ENCODE peak calls at places on chromosomes 16 and 17, in ten cellular contexts. One of them, this sample, is unnamed. For H3K4me1, the result is how much of the 10 kb centered on the place peaks cover.

GRCh38 chr16:11497329-11497805 is 89.4 kb downstream of the LITAF start:
- DNase-seq in stomach: peak
- DNase-seq in fibroblast of lung: peak
- DNase-seq in gastrocnemius medialis: peak
- DNase-seq in CD8-positive, alpha-beta T cell: no peak
- DNase-seq in GM23338: peak
- DNase-seq in naive thymus-derived CD4-positive, alpha-beta T cell: no peak
- DNase-seq in cardiac muscle cell: peak
- DNase-seq in adrenal gland: peak
- DNase-seq in prostate gland: peak
- DNase-seq in this sample: peak

GRCh38 chr17:34740516-34740915 is 161.1 kb downstream of the TMEM132E start:
- DNase-seq in stomach: peak
- DNase-seq in fibroblast of lung: no peak
- DNase-seq in gastrocnemius medialis: no peak
- DNase-seq in CD8-positive, alpha-beta T cell: no peak
- DNase-seq in GM23338: no peak
- DNase-seq in naive thymus-derived CD4-positive, alpha-beta T cell: no peak
- DNase-seq in cardiac muscle cell: no peak
- DNase-seq in adrenal gland: no peak
- DNase-seq in prostate gland: no peak
- DNase-seq in this sample: no peak

GRCh38 chr17:6453279-6454024 is 9.2 kb downstream of the PIMREG start:
- DNase-seq in stomach: no peak
- DNase-seq in fibroblast of lung: no peak
- DNase-seq in gastrocnemius medialis: no peak
- DNase-seq in CD8-positive, alpha-beta T cell: no peak
- DNase-seq in GM23338: no peak
- DNase-seq in naive thymus-derived CD4-positive, alpha-beta T cell: no peak
- DNase-seq in cardiac muscle cell: no peak
- DNase-seq in adrenal gland: no peak
- DNase-seq in prostate gland: no peak
- DNase-seq in this sample: no peak

GRCh38 chr16:85350973-85351372 is 238.7 kb upstream of the CIBAR2 start:
- DNase-seq in stomach: peak
- DNase-seq in fibroblast of lung: peak
- DNase-seq in gastrocnemius medialis: peak
- DNase-seq in CD8-positive, alpha-beta T cell: no peak
- DNase-seq in GM23338: no peak
- DNase-seq in naive thymus-derived CD4-positive, alpha-beta T cell: no peak
- DNase-seq in cardiac muscle cell: peak
- DNase-seq in adrenal gland: peak
- DNase-seq in prostate gland: peak
- DNase-seq in this sample: peak

GRCh38 chr17:7842950-7843535 is 9.0 kb downstream of the KDM6B start:
- DNase-seq in stomach: peak
- DNase-seq in fibroblast of lung: peak
- DNase-seq in gastrocnemius medialis: peak
- DNase-seq in CD8-positive, alpha-beta T cell: no peak
- DNase-seq in GM23338: peak
- DNase-seq in naive thymus-derived CD4-positive, alpha-beta T cell: peak
- DNase-seq in cardiac muscle cell: peak
- DNase-seq in adrenal gland: peak
- DNase-seq in prostate gland: peak
- DNase-seq in this sample: peak

GRCh38 chr16:50684823-50685455 is 3.8 kb upstream of the SNX20 start:
- DNase-seq in stomach: no peak
- DNase-seq in fibroblast of lung: no peak
- DNase-seq in gastrocnemius medialis: no peak
- DNase-seq in CD8-positive, alpha-beta T cell: no peak
- DNase-seq in GM23338: no peak
- DNase-seq in naive thymus-derived CD4-positive, alpha-beta T cell: no peak
- DNase-seq in cardiac muscle cell: no peak
- DNase-seq in adrenal gland: no peak
- DNase-seq in prostate gland: no peak
- DNase-seq in this sample: no peak

GRCh38 chr17:19672009-19672837 is 23.7 kb downstream of the ALDH3A2 start:
- DNase-seq in stomach: peak
- DNase-seq in fibroblast of lung: peak
- DNase-seq in gastrocnemius medialis: peak
- DNase-seq in CD8-positive, alpha-beta T cell: no peak
- DNase-seq in GM23338: no peak
- DNase-seq in naive thymus-derived CD4-positive, alpha-beta T cell: no peak
- DNase-seq in cardiac muscle cell: no peak
- DNase-seq in adrenal gland: peak
- DNase-seq in prostate gland: peak
- DNase-seq in this sample: peak

GRCh38 chr16:24098896-24099295 is 157.2 kb upstream of the CACNG3 start:
- DNase-seq in stomach: no peak
- DNase-seq in fibroblast of lung: no peak
- DNase-seq in gastrocnemius medialis: no peak
- DNase-seq in CD8-positive, alpha-beta T cell: no peak
- DNase-seq in GM23338: peak
- DNase-seq in naive thymus-derived CD4-positive, alpha-beta T cell: no peak
- DNase-seq in cardiac muscle cell: no peak
- DNase-seq in adrenal gland: no peak
- DNase-seq in prostate gland: no peak
- DNase-seq in this sample: no peak

GRCh38 chr17:16419929-16420271 is 4.5 kb downstream of the TRPV2 start:
- DNase-seq in stomach: no peak
- DNase-seq in fibroblast of lung: peak
- DNase-seq in gastrocnemius medialis: no peak
- DNase-seq in CD8-positive, alpha-beta T cell: no peak
- DNase-seq in GM23338: no peak
- DNase-seq in naive thymus-derived CD4-positive, alpha-beta T cell: no peak
- DNase-seq in cardiac muscle cell: peak
- DNase-seq in adrenal gland: no peak
- DNase-seq in prostate gland: no peak
- DNase-seq in this sample: no peak

GRCh38 chr16:4979164-4979563 is 21.0 kb downstream of the SEC14L5 start:
- DNase-seq in stomach: no peak
- DNase-seq in fibroblast of lung: no peak
- DNase-seq in gastrocnemius medialis: no peak
- DNase-seq in CD8-positive, alpha-beta T cell: no peak
- DNase-seq in GM23338: no peak
- DNase-seq in naive thymus-derived CD4-positive, alpha-beta T cell: no peak
- DNase-seq in cardiac muscle cell: no peak
- DNase-seq in adrenal gland: no peak
- DNase-seq in prostate gland: no peak
- DNase-seq in this sample: no peak

GRCh38 chr17:5545051-5545987 is 39.0 kb downstream of the NLRP1 start:
- DNase-seq in stomach: no peak
- DNase-seq in fibroblast of lung: no peak
- DNase-seq in gastrocnemius medialis: no peak
- DNase-seq in CD8-positive, alpha-beta T cell: no peak
- DNase-seq in GM23338: no peak
- DNase-seq in naive thymus-derived CD4-positive, alpha-beta T cell: no peak
- DNase-seq in cardiac muscle cell: no peak
- DNase-seq in adrenal gland: no peak
- DNase-seq in prostate gland: no peak
- DNase-seq in this sample: no peak

GRCh38 chr16:75074920-75075687 is 41.5 kb downstream of the LDHD start:
- DNase-seq in stomach: peak
- DNase-seq in fibroblast of lung: no peak
- DNase-seq in gastrocnemius medialis: no peak
- DNase-seq in CD8-positive, alpha-beta T cell: peak
- DNase-seq in GM23338: no peak
- DNase-seq in naive thymus-derived CD4-positive, alpha-beta T cell: peak
- DNase-seq in cardiac muscle cell: peak
- DNase-seq in adrenal gland: no peak
- DNase-seq in prostate gland: no peak
- DNase-seq in this sample: peak

GRCh38 chr16:57240872-57241271 is 4.2 kb upstream of the ARL2BP start:
- DNase-seq in stomach: no peak
- DNase-seq in fibroblast of lung: no peak
- DNase-seq in gastrocnemius medialis: no peak
- DNase-seq in CD8-positive, alpha-beta T cell: no peak
- DNase-seq in GM23338: no peak
- DNase-seq in naive thymus-derived CD4-positive, alpha-beta T cell: no peak
- DNase-seq in cardiac muscle cell: no peak
- DNase-seq in adrenal gland: no peak
- DNase-seq in prostate gland: no peak
- DNase-seq in this sample: no peak

GRCh38 chr16:71594000-71594646 is 17.2 kb upstream of the TAT start:
- DNase-seq in stomach: no peak
- DNase-seq in fibroblast of lung: no peak
- DNase-seq in gastrocnemius medialis: no peak
- DNase-seq in CD8-positive, alpha-beta T cell: no peak
- DNase-seq in GM23338: no peak
- DNase-seq in naive thymus-derived CD4-positive, alpha-beta T cell: no peak
- DNase-seq in cardiac muscle cell: no peak
- DNase-seq in adrenal gland: no peak
- DNase-seq in prostate gland: no peak
- DNase-seq in this sample: no peak

GRCh38 chr17:42201155-42201772 is 7.0 kb upstream of the GHDC start:
- DNase-seq in stomach: no peak
- DNase-seq in fibroblast of lung: no peak
- DNase-seq in gastrocnemius medialis: no peak
- DNase-seq in CD8-positive, alpha-beta T cell: no peak
- DNase-seq in GM23338: no peak
- DNase-seq in naive thymus-derived CD4-positive, alpha-beta T cell: no peak
- DNase-seq in cardiac muscle cell: peak
- DNase-seq in adrenal gland: peak
- DNase-seq in prostate gland: no peak
- DNase-seq in this sample: no peak

GRCh38 chr17:44346064-44346844 is 1.2 kb downstream of the GRN start:
- DNase-seq in stomach: no peak
- DNase-seq in fibroblast of lung: no peak
- DNase-seq in gastrocnemius medialis: no peak
- DNase-seq in CD8-positive, alpha-beta T cell: no peak
- DNase-seq in GM23338: no peak
- DNase-seq in naive thymus-derived CD4-positive, alpha-beta T cell: no peak
- DNase-seq in cardiac muscle cell: no peak
- DNase-seq in adrenal gland: peak
- DNase-seq in prostate gland: no peak
- DNase-seq in this sample: peak

DNA sequence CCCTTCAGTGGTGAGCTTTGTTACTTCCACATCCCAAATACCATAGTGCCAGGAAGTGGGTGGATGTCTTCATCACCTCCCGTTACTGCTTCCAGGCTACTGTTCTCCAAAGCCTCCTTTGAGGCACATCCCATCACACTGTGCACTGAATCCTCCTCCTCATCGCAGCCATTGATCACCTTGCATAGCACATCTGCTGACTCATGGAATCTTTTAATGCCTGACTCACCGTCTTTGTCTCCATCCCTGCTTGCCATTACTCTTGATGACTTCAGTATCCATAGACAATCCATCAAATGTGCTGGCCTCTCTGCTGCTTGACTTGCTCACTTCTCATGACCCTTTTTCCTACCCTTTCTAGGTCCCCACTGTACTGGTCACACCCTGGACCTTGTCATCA is 289.4 kb upstream of the ZFHX3 start:
- DNase-seq in stomach: no peak
- DNase-seq in fibroblast of lung: no peak
- DNase-seq in gastrocnemius medialis: no peak
- DNase-seq in CD8-positive, alpha-beta T cell: no peak
- DNase-seq in GM23338: no peak
- DNase-seq in naive thymus-derived CD4-positive, alpha-beta T cell: no peak
- DNase-seq in cardiac muscle cell: no peak
- DNase-seq in adrenal gland: no peak
- DNase-seq in prostate gland: no peak
- DNase-seq in this sample: no peak
- H3K4me1 ChIP-seq in stomach: under half
- H3K4me1 ChIP-seq in fibroblast of lung: under half
- H3K4me1 ChIP-seq in gastrocnemius medialis: under half
- H3K4me1 ChIP-seq in CD8-positive, alpha-beta T cell: under half
- H3K4me1 ChIP-seq in GM23338: under half
- H3K4me1 ChIP-seq in naive thymus-derived CD4-positive, alpha-beta T cell: under half
- H3K4me1 ChIP-seq in cardiac muscle cell: under half
- H3K4me1 ChIP-seq in adrenal gland: under half
- H3K4me1 ChIP-seq in prostate gland: under half
- H3K4me1 ChIP-seq in this sample: under half

GRCh38 chr16:1102921-1103648 is 7.0 kb upstream of the C1QTNF8 start:
- DNase-seq in stomach: peak
- DNase-seq in fibroblast of lung: no peak
- DNase-seq in gastrocnemius medialis: no peak
- DNase-seq in CD8-positive, alpha-beta T cell: peak
- DNase-seq in GM23338: peak
- DNase-seq in naive thymus-derived CD4-positive, alpha-beta T cell: peak
- DNase-seq in cardiac muscle cell: peak
- DNase-seq in adrenal gland: peak
- DNase-seq in prostate gland: peak
- DNase-seq in this sample: no peak
- H3K4me3 ChIP-seq in stomach: peak
- H3K4me3 ChIP-seq in fibroblast of lung: no peak
- H3K4me3 ChIP-seq in gastrocnemius medialis: no peak
- H3K4me3 ChIP-seq in CD8-positive, alpha-beta T cell: no peak
- H3K4me3 ChIP-seq in GM23338: peak
- H3K4me3 ChIP-seq in naive thymus-derived CD4-positive, alpha-beta T cell: no peak
- H3K4me3 ChIP-seq in cardiac muscle cell: peak
- H3K4me3 ChIP-seq in adrenal gland: no peak
- H3K4me3 ChIP-seq in prostate gland: no peak
- H3K4me3 ChIP-seq in this sample: no peak

DNA sequence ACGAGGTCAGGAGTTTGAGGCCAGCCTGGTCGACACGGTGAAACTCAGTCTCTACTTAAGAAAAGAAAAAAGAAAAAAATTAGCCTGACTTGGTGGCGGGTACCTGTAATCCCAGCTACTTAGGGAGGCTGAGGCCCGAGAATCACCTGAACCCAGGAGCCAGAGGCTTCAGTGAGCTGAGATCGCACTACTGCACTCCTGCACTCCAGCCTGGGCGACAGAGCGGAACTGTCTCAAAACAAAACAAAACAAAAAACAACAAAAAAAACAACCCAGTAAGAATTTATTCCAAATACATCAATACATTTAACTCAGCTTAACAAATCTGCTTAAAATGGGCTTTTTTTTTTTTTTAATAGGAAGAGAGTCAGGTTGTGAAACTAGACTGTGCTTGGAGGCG is 23.3 kb downstream of the KANSL1 start:
- DNase-seq in stomach: no peak
- DNase-seq in fibroblast of lung: no peak
- DNase-seq in gastrocnemius medialis: no peak
- DNase-seq in CD8-positive, alpha-beta T cell: no peak
- DNase-seq in GM23338: no peak
- DNase-seq in naive thymus-derived CD4-positive, alpha-beta T cell: no peak
- DNase-seq in cardiac muscle cell: no peak
- DNase-seq in adrenal gland: no peak
- DNase-seq in prostate gland: no peak
- DNase-seq in this sample: no peak
- H3K4me1 ChIP-seq in stomach: under half
- H3K4me1 ChIP-seq in fibroblast of lung: under half
- H3K4me1 ChIP-seq in gastrocnemius medialis: half or more
- H3K4me1 ChIP-seq in CD8-positive, alpha-beta T cell: half or more
- H3K4me1 ChIP-seq in GM23338: half or more
- H3K4me1 ChIP-seq in naive thymus-derived CD4-positive, alpha-beta T cell: half or more
- H3K4me1 ChIP-seq in cardiac muscle cell: under half
- H3K4me1 ChIP-seq in adrenal gland: half or more
- H3K4me1 ChIP-seq in prostate gland: under half
- H3K4me1 ChIP-seq in this sample: under half

DNA sequence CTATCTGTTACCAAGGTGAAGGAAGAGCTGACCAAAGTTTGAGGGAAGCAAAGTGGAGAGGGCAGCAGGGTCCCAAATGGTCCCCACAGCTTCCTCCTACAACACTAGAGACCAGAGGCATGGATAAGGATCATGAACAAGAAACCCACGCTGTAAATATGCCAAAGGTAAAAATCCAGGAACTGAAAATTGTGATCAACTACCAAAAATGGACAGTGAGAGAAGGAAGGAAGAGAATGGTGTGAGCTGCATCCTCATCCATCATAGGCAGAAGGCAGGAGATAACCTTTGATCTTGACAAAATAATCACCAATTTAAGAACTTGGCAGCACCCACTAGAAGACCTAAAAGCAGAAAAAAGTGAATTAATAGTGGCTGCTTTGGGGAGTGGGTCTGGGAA is 66.2 kb downstream of the CYTH1 start:
- DNase-seq in stomach: no peak
- DNase-seq in fibroblast of lung: no peak
- DNase-seq in gastrocnemius medialis: no peak
- DNase-seq in CD8-positive, alpha-beta T cell: no peak
- DNase-seq in GM23338: no peak
- DNase-seq in naive thymus-derived CD4-positive, alpha-beta T cell: no peak
- DNase-seq in cardiac muscle cell: no peak
- DNase-seq in adrenal gland: no peak
- DNase-seq in prostate gland: no peak
- DNase-seq in this sample: no peak
- H3K4me3 ChIP-seq in stomach: no peak
- H3K4me3 ChIP-seq in fibroblast of lung: no peak
- H3K4me3 ChIP-seq in gastrocnemius medialis: no peak
- H3K4me3 ChIP-seq in CD8-positive, alpha-beta T cell: peak
- H3K4me3 ChIP-seq in GM23338: no peak
- H3K4me3 ChIP-seq in naive thymus-derived CD4-positive, alpha-beta T cell: peak
- H3K4me3 ChIP-seq in cardiac muscle cell: no peak
- H3K4me3 ChIP-seq in adrenal gland: no peak
- H3K4me3 ChIP-seq in prostate gland: no peak
- H3K4me3 ChIP-seq in this sample: no peak